ENCODE peak calls at places on chromosomes 13 and 19, in four cellular contexts. X, M, H and E are unnamed samples.

GRCh38 chr19:10191347-10191746 is 3.4 kb downstream of the DNMT1 start:
- DNase-seq in X (peak), M (peak), H (peak), E (no peak)

GRCh38 chr13:113325779-113326178 is 28.7 kb downstream of the LAMP1 start:
- DNase-seq in H (no peak), M (no peak), X (no peak), E (no peak)

GRCh38 chr13:20825476-20825875 is 51.7 kb upstream of the EEF1AKMT1 start:
- DNase-seq in M (no peak), X (peak), H (no peak), E (no peak)

GRCh38 chr13:105990256-105990958 is 545.1 kb downstream of the EFNB2 start:
- DNase-seq in H (no peak), M (peak), X (peak), E (no peak)

GRCh38 chr13:101490400-101491015 is 38.0 kb downstream of the ITGBL1 start:
- DNase-seq in M (no peak), H (no peak), X (peak), E (no peak)

GRCh38 chr19:48332351-48332661 is 7.0 kb downstream of the EMP3 start:
- DNase-seq in H (no peak), M (no peak), X (no peak), E (no peak)

GRCh38 chr13:43357435-43358065 is 334.2 kb downstream of the DNAJC15 start:
- DNase-seq in M (no peak), H (no peak), X (no peak), E (no peak)

GRCh38 chr19:10203686-10204085 is 8.9 kb upstream of the DNMT1 start:
- DNase-seq in X (no peak), M (no peak), H (no peak), E (no peak)

GRCh38 chr13:105572401-105572800 is 963.1 kb downstream of the EFNB2 start:
- DNase-seq in H (no peak), X (peak), M (no peak), E (no peak)

GRCh38 chr13:68190826-68191225 is 960.7 kb upstream of the PCDH9 start:
- DNase-seq in H (no peak), X (no peak), M (peak), E (peak)

GRCh38 chr19:15126511-15126910 is 19.3 kb downstream of the SYDE1 start:
- DNase-seq in H (no peak), M (no peak), X (no peak), E (no peak)

GRCh38 chr13:50700664-50701266 is 142.7 kb downstream of the DLEU7 start:
- DNase-seq in H (no peak), X (no peak), M (no peak), E (no peak)

GRCh38 chr19:50531171-50531612 is 17.5 kb upstream of the ASPDH start:
- DNase-seq in M (no peak), H (no peak), X (no peak), E (no peak)

GRCh38 chr13:23960566-23961156 is 63.4 kb upstream of the C1QTNF9B start:
- DNase-seq in X (peak), H (no peak), M (no peak), E (no peak)

GRCh38 chr19:55041627-55042343 is 3.7 kb upstream of the GP6 start:
- DNase-seq in X (no peak), M (no peak), H (no peak), E (no peak)

GRCh38 chr13:41637578-41637977 is 180.2 kb downstream of the RGCC start:
- DNase-seq in X (no peak), M (no peak), H (no peak), E (no peak)

GRCh38 chr13:20582026-20582425 is 15.1 kb downstream of the IFT88 start:
- DNase-seq in M (no peak), H (no peak), X (no peak), E (no peak)

GRCh38 chr13:44305845-44306244 is 67.8 kb upstream of the SERP2 start:
- DNase-seq in X (peak), H (no peak), M (no peak), E (no peak)

GRCh38 chr13:109803822-109804221 is 17.4 kb upstream of the IRS2 start:
- DNase-seq in M (no peak), H (no peak), X (no peak), E (no peak)

GRCh38 chr19:12159773-12160414 is 3.0 kb upstream of the ZNF136 start:
- DNase-seq in X (no peak), M (no peak), H (no peak), E (no peak)

GRCh38 chr13:39038569-39038898 is 278 bp downstream of the NHLRC3 start:
- DNase-seq in X (peak), H (no peak), M (no peak), E (no peak)

GRCh38 chr19:46761418-46761831 is 15.2 kb upstream of the STRN4 start:
- DNase-seq in M (no peak), X (no peak), H (peak), E (no peak)

GRCh38 chr19:14059652-14060155 is 2.2 kb downstream of the PALM3 start:
- DNase-seq in M (no peak), H (no peak), X (no peak), E (no peak)